ENCODE peak calls at places on chromosomes 1 and 21, in seven cellular contexts. One of them, this sample, is unnamed.

GRCh38 chr1:1065265-1065939 is 8.7 kb downstream of the RNF223 start:
- DNase-seq in H1: no peak
- DNase-seq in K562: no peak
- DNase-seq in HCT116: no peak
- DNase-seq in SK-N-SH: no peak
- DNase-seq in GM12878: no peak
- DNase-seq in HepG2: peak
- DNase-seq in this sample: no peak

GRCh38 chr1:16367968-16368910 is 1.2 kb downstream of the SZRD1 start:
- DNase-seq in H1: no peak
- DNase-seq in K562: peak
- DNase-seq in HCT116: no peak
- DNase-seq in SK-N-SH: no peak
- DNase-seq in GM12878: no peak
- DNase-seq in HepG2: no peak
- DNase-seq in this sample: no peak

GRCh38 chr1:230327892-230328284 is 98.2 kb downstream of the PGBD5 start:
- DNase-seq in H1: no peak
- DNase-seq in K562: no peak
- DNase-seq in HCT116: no peak
- DNase-seq in SK-N-SH: no peak
- DNase-seq in GM12878: peak
- DNase-seq in HepG2: no peak
- DNase-seq in this sample: no peak

GRCh38 chr1:12445257-12445656 is 172.8 kb downstream of the DHRS3 start:
- DNase-seq in H1: no peak
- DNase-seq in K562: peak
- DNase-seq in HCT116: no peak
- DNase-seq in SK-N-SH: no peak
- DNase-seq in GM12878: no peak
- DNase-seq in HepG2: no peak
- DNase-seq in this sample: no peak

GRCh38 chr1:21508580-21509350 is 458 bp upstream of the ALPL start:
- DNase-seq in H1: peak
- DNase-seq in K562: peak
- DNase-seq in HCT116: no peak
- DNase-seq in SK-N-SH: peak
- DNase-seq in GM12878: no peak
- DNase-seq in HepG2: no peak
- DNase-seq in this sample: peak

GRCh38 chr1:19289244-19289643 is 674 bp upstream of the AKR7A3 start:
- DNase-seq in H1: no peak
- DNase-seq in K562: no peak
- DNase-seq in HCT116: no peak
- DNase-seq in SK-N-SH: no peak
- DNase-seq in GM12878: no peak
- DNase-seq in HepG2: no peak
- DNase-seq in this sample: no peak

GRCh38 chr1:46516551-46516950 is 26.9 kb downstream of the DMBX1 start:
- DNase-seq in H1: peak
- DNase-seq in K562: no peak
- DNase-seq in HCT116: no peak
- DNase-seq in SK-N-SH: no peak
- DNase-seq in GM12878: no peak
- DNase-seq in HepG2: no peak
- DNase-seq in this sample: no peak

GRCh38 chr1:151705739-151706463 is 10.7 kb downstream of the CELF3 start:
- DNase-seq in H1: no peak
- DNase-seq in K562: peak
- DNase-seq in HCT116: no peak
- DNase-seq in SK-N-SH: no peak
- DNase-seq in GM12878: no peak
- DNase-seq in HepG2: no peak
- DNase-seq in this sample: peak

GRCh38 chr21:43325968-43326367 is 101.0 kb downstream of the SIK1 start:
- DNase-seq in H1: no peak
- DNase-seq in K562: no peak
- DNase-seq in HCT116: no peak
- DNase-seq in SK-N-SH: no peak
- DNase-seq in GM12878: no peak
- DNase-seq in HepG2: no peak
- DNase-seq in this sample: no peak

GRCh38 chr1:202706851-202707250 is 3.4 kb downstream of the SYT2 start:
- DNase-seq in H1: no peak
- DNase-seq in K562: no peak
- DNase-seq in HCT116: no peak
- DNase-seq in SK-N-SH: no peak
- DNase-seq in GM12878: no peak
- DNase-seq in HepG2: no peak
- DNase-seq in this sample: no peak

GRCh38 chr1:66521736-66522365 is 12.1 kb upstream of the SGIP1 start:
- DNase-seq in H1: no peak
- DNase-seq in K562: no peak
- DNase-seq in HCT116: peak
- DNase-seq in SK-N-SH: no peak
- DNase-seq in GM12878: no peak
- DNase-seq in HepG2: no peak
- DNase-seq in this sample: no peak

GRCh38 chr1:19436716-19437476 is 48.4 kb downstream of the CAPZB start:
- DNase-seq in H1: no peak
- DNase-seq in K562: no peak
- DNase-seq in HCT116: no peak
- DNase-seq in SK-N-SH: no peak
- DNase-seq in GM12878: no peak
- DNase-seq in HepG2: peak
- DNase-seq in this sample: no peak

GRCh38 chr1:201020040-201020591 is 3.4 kb downstream of the KIF21B start:
- DNase-seq in H1: no peak
- DNase-seq in K562: no peak
- DNase-seq in HCT116: no peak
- DNase-seq in SK-N-SH: no peak
- DNase-seq in GM12878: no peak
- DNase-seq in HepG2: peak
- DNase-seq in this sample: no peak

GRCh38 chr1:195934839-195935557 is 673.2 kb downstream of the KCNT2 start:
- DNase-seq in H1: no peak
- DNase-seq in K562: no peak
- DNase-seq in HCT116: no peak
- DNase-seq in SK-N-SH: peak
- DNase-seq in GM12878: no peak
- DNase-seq in HepG2: no peak
- DNase-seq in this sample: no peak

GRCh38 chr1:178486100-178487069 is 10.4 kb downstream of the CLEC20A start:
- DNase-seq in H1: peak
- DNase-seq in K562: no peak
- DNase-seq in HCT116: no peak
- DNase-seq in SK-N-SH: no peak
- DNase-seq in GM12878: no peak
- DNase-seq in HepG2: no peak
- DNase-seq in this sample: no peak

GRCh38 chr1:160971618-160972056 is 17.0 kb upstream of the ITLN2 start:
- DNase-seq in H1: no peak
- DNase-seq in K562: no peak
- DNase-seq in HCT116: no peak
- DNase-seq in SK-N-SH: no peak
- DNase-seq in GM12878: peak
- DNase-seq in HepG2: no peak
- DNase-seq in this sample: no peak
- TF ChIP-seq JUND in H1: no peak
- TF ChIP-seq JUND in K562: no peak
- TF ChIP-seq JUND in HCT116: no peak
- TF ChIP-seq JUND in SK-N-SH: no peak
- TF ChIP-seq JUND in GM12878: no peak
- TF ChIP-seq JUND in HepG2: no peak
- TF ChIP-seq JUND in this sample: no peak

GRCh38 chr1:111635324-111636009 is 15.9 kb downstream of the RAP1A start:
- DNase-seq in H1: no peak
- DNase-seq in K562: no peak
- DNase-seq in HCT116: no peak
- DNase-seq in SK-N-SH: no peak
- DNase-seq in GM12878: no peak
- DNase-seq in HepG2: no peak
- DNase-seq in this sample: no peak
- TF ChIP-seq JUND in H1: no peak
- TF ChIP-seq JUND in K562: no peak
- TF ChIP-seq JUND in HCT116: no peak
- TF ChIP-seq JUND in SK-N-SH: no peak
- TF ChIP-seq JUND in GM12878: no peak
- TF ChIP-seq JUND in HepG2: no peak
- TF ChIP-seq JUND in this sample: no peak

GRCh38 chr1:107652976-107653375 is 312.0 kb downstream of the VAV3 start:
- DNase-seq in H1: no peak
- DNase-seq in K562: no peak
- DNase-seq in HCT116: no peak
- DNase-seq in SK-N-SH: no peak
- DNase-seq in GM12878: no peak
- DNase-seq in HepG2: no peak
- DNase-seq in this sample: no peak

GRCh38 chr1:107648071-107648470 is 316.9 kb downstream of the VAV3 start:
- DNase-seq in H1: no peak
- DNase-seq in K562: no peak
- DNase-seq in HCT116: no peak
- DNase-seq in SK-N-SH: no peak
- DNase-seq in GM12878: no peak
- DNase-seq in HepG2: no peak
- DNase-seq in this sample: no peak

GRCh38 chr1:107649023-107649422 is 316.0 kb downstream of the VAV3 start:
- DNase-seq in H1: no peak
- DNase-seq in K562: no peak
- DNase-seq in HCT116: no peak
- DNase-seq in SK-N-SH: no peak
- DNase-seq in GM12878: no peak
- DNase-seq in HepG2: no peak
- DNase-seq in this sample: no peak

GRCh38 chr1:107643766-107644165 is 321.2 kb downstream of the VAV3 start:
- DNase-seq in H1: no peak
- DNase-seq in K562: no peak
- DNase-seq in HCT116: no peak
- DNase-seq in SK-N-SH: peak
- DNase-seq in GM12878: no peak
- DNase-seq in HepG2: no peak
- DNase-seq in this sample: peak

GRCh38 chr1:107647012-107647411 is 318.0 kb downstream of the VAV3 start:
- DNase-seq in H1: no peak
- DNase-seq in K562: no peak
- DNase-seq in HCT116: no peak
- DNase-seq in SK-N-SH: peak
- DNase-seq in GM12878: no peak
- DNase-seq in HepG2: no peak
- DNase-seq in this sample: no peak
- TF ChIP-seq JUND in H1: no peak
- TF ChIP-seq JUND in K562: no peak
- TF ChIP-seq JUND in HCT116: no peak
- TF ChIP-seq JUND in SK-N-SH: no peak
- TF ChIP-seq JUND in GM12878: no peak
- TF ChIP-seq JUND in HepG2: no peak
- TF ChIP-seq JUND in this sample: no peak

DNA sequence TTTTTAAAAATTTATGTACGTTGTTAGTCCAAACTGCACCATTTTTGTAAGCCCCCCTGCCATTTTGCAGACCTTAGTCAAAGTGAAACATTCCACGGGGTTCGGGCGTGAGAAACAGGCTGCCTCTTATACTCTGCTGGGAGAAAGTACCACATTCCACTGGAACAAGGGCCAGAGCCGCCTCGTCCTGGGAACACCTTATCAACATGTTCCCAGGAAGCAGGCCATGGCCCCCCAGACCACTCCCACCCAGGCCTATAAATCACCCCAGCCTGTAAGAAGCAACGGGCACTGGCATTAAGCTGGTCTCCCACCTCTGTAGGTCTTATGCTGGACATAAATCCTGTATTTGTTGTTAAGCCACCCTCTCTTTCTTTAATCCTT is 854 bp upstream of the ZRANB2 start:
- DNase-seq in H1: no peak
- DNase-seq in K562: peak
- DNase-seq in HCT116: no peak
- DNase-seq in SK-N-SH: peak
- DNase-seq in GM12878: no peak
- DNase-seq in HepG2: no peak
- DNase-seq in this sample: no peak
- TF ChIP-seq JUND in H1: no peak
- TF ChIP-seq JUND in K562: no peak
- TF ChIP-seq JUND in HCT116: no peak
- TF ChIP-seq JUND in SK-N-SH: no peak
- TF ChIP-seq JUND in GM12878: no peak
- TF ChIP-seq JUND in HepG2: no peak
- TF ChIP-seq JUND in this sample: no peak

This sample was measured in T47D.